ENCODE peak calls at places on chromosomes 7 and 10, in five cellular contexts. P is upper lobe of right lung, N is MM.1S, O is tibial artery, G is fibroblast of villous mesenchyme. T is an unnamed sample.

GRCh38 chr10:132397036-132397541 is at the start of gene PWWP2B:
- DNase-seq in O (no peak), N (peak; percentile 39), G (peak; percentile 49), P (peak; percentile 87), T (peak; percentile 77)

GRCh38 chr10:72557362-72557761 is 68.5 kb downstream of the MICU1 start:
- DNase-seq in O (no peak), P (no peak), N (no peak), G (peak; percentile 75), T (no peak)

GRCh38 chr7:50953303-50953702 is 170.6 kb upstream of the GRB10 start:
- DNase-seq in G (peak; percentile 49), O (no peak), N (no peak), P (no peak), T (no peak)

GRCh38 chr10:10794776-10795175 is 222.9 kb upstream of the CELF2 start:
- DNase-seq in O (no peak), P (no peak), G (peak; percentile 96), N (no peak), T (no peak)

GRCh38 chr7:5426226-5426475 is 2.5 kb upstream of the TNRC18 start:
- DNase-seq in P (no peak), O (no peak), N (no peak), G (peak; percentile 83), T (no peak)

GRCh38 chr10:74058658-74059057 is 60.7 kb downstream of the VCL start:
- DNase-seq in O (no peak), P (no peak), N (peak; percentile 29), G (no peak), T (no peak)

GRCh38 chr7:140767418-140767817 is 70.9 kb downstream of the NDUFB2 start:
- DNase-seq in G (no peak), P (no peak), N (no peak), O (no peak), T (no peak)

GRCh38 chr7:94654764-94655561 is 970 bp downstream of the SGCE start:
- DNase-seq in G (peak; percentile 62), O (peak; percentile 58), N (peak; percentile 71), P (no peak), T (no peak)

GRCh38 chr10:43216931-43217562 is 49.8 kb downstream of the RASGEF1A start:
- DNase-seq in O (no peak), P (peak; percentile 52), G (no peak), N (no peak), T (no peak)

GRCh38 chr7:148503900-148504487 is 86.6 kb upstream of the C7orf33 start:
- DNase-seq in G (peak; percentile 43), O (no peak), P (no peak), N (peak; percentile 66), T (no peak)

GRCh38 chr10:17120711-17121110 is 8.9 kb downstream of the CUBN start:
- DNase-seq in N (no peak), G (peak; percentile 43), O (no peak), P (no peak), T (no peak)

GRCh38 chr10:8596929-8597472 is 542.5 kb downstream of the GATA3 start:
- DNase-seq in P (no peak), N (no peak), O (no peak), G (no peak), T (no peak)

GRCh38 chr10:68184546-68184945 is 47.4 kb downstream of the ATOH7 start:
- DNase-seq in P (no peak), N (no peak), G (no peak), O (no peak), T (no peak)

GRCh38 chr7:3193721-3194120 is 107.3 kb upstream of the SDK1 start:
- DNase-seq in G (no peak), O (no peak), P (no peak), N (no peak), T (no peak)

GRCh38 chr7:129041142-129041928 is 13.6 kb downstream of the TNPO3 start:
- DNase-seq in N (no peak), G (no peak), O (no peak), P (no peak), T (no peak)

GRCh38 chr7:22989646-22990587 is 24.0 kb downstream of the HYCC1 start:
- DNase-seq in N (no peak), P (no peak), O (no peak), G (peak; percentile 72), T (no peak)

GRCh38 chr7:151793531-151793935 is 83.4 kb downstream of the PRKAG2 start:
- DNase-seq in N (no peak), P (peak; percentile 90), G (no peak), O (peak; percentile 86), T (no peak)

GRCh38 chr10:119526606-119527592 is 15.6 kb downstream of the RGS10 start:
- DNase-seq in G (no peak), O (peak; percentile 34), P (no peak), N (no peak), T (no peak)

GRCh38 chr10:118047363-118047719 is 600 bp upstream of the RAB11FIP2 start:
- DNase-seq in G (no peak), P (peak; percentile 57), O (peak; percentile 69), N (no peak), T (peak; percentile 6)

GRCh38 chr7:118003438-118003837 is 130.2 kb upstream of the CTTNBP2 start:
- DNase-seq in P (no peak), N (no peak), G (no peak), O (no peak), T (no peak)

GRCh38 chr7:105760549-105761447 is 115.6 kb downstream of the ATXN7L1 start:
- DNase-seq in O (no peak), N (no peak), P (no peak), G (peak; percentile 35), T (no peak)

GRCh38 chr7:87456247-87456646 is 19.2 kb downstream of the ABCB4 start:
- DNase-seq in G (no peak), P (no peak), N (no peak), O (no peak), T (no peak)

GRCh38 chr10:60707841-60708240 is 70.4 kb upstream of the CDK1 start:
- DNase-seq in O (no peak), P (no peak), N (no peak), G (no peak), T (no peak)

GRCh38 chr7:47464266-47464665 is 117.6 kb downstream of the TNS3 start:
- DNase-seq in N (no peak), O (no peak), P (no peak), G (no peak), T (no peak)

GRCh38 chr10:31129261-31129660 is 97.6 kb upstream of the ZNF438 start:
- DNase-seq in O (peak; percentile 82), G (peak; percentile 90), P (no peak), N (no peak), T (no peak)

GRCh38 chr10:27822286-27822685 is 76.7 kb upstream of the MKX start:
- DNase-seq in N (no peak), G (no peak), P (no peak), O (no peak), T (no peak)

GRCh38 chr7:29987083-29987482 is 2.5 kb downstream of the SCRN1 start:
- DNase-seq in G (peak; percentile 53), O (no peak), P (no peak), N (no peak), T (peak; percentile 25)

GRCh38 chr7:111198255-111198654 is 107.3 kb downstream of the LRRN3 start:
- DNase-seq in P (no peak), G (peak; percentile 97), O (no peak), N (no peak), T (no peak)

DNA sequence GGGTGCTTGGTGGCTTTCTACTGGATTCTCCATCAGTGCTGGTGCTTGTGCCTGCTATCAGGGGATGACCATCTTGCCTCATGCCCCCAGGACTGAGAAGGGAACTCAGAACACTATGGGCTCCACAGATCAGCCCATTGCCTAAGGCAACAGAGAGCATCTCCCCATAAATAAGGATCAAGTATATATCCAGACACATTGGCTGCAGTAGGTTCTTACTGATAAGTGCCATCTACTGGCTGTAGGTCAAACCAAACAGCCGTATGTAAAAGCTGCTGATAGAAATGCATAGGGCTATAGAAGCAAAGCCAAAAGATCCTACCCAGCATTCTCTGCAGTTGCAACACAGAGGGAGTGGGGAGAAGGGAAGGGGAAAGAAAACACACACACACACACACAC is 153.7 kb downstream of the CDK14 start:
- DNase-seq in N (peak; percentile 44), G (peak; percentile 36), P (no peak), O (no peak), T (peak; percentile 33)
- TF ChIP-seq CTCF in N (peak; percentile 48), G (peak; percentile 37), P (no peak), O (no peak), T (peak; percentile 47)

DNA sequence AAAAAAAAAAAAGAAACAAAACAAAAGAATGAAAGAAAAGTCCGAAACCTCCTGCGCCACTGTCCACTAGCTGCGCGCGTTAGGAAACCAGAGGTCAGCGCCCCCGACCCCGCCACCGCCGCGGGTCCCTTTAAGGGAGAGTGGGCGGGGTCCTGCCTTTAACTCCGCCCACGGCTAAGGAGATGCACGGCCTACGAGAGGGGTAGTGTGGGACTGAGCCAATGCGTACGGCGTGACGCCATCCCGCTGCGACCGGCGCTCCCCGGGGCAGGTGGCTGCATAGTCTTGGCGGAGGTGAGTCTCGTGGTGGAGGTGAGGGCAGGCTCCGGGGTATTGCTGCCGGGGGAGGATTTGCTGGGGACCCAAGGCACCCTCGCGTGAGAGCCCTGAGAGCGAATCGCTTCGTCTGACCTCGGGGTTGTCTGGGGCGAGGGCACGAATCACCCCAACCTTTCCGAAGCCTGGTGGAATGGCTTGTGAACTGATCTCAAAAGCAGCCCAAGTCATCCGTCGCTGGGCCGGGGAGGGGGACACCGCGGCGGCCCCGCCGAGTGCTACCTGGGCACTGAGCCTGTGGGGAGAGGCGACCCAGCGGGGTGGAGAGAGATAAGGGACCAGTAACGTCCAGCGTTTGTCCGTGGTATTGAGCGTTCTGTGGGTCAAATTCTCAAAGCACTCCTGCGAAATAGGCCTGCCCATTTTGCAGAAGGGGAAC is at the start of gene MRPS17:
- DNase-seq in P (peak; percentile 97), G (peak; percentile 83), O (peak; percentile 93), N (peak; percentile 93), T (peak; percentile 97)
- TF ChIP-seq CTCF in P (no peak), G (no peak), O (peak; percentile 13), N (no peak), T (no peak)

GRCh38 chr7:37833818-37834146 is 14.6 kb upstream of the NME8 start:
- DNase-seq in N (no peak), P (no peak), G (no peak), O (no peak), T (no peak)

GRCh38 chr7:37832194-37832593 is 16.2 kb upstream of the NME8 start:
- DNase-seq in P (peak; percentile 78), O (peak; percentile 84), G (peak; percentile 11), N (no peak), T (peak; percentile 22)

GRCh38 chr7:37831214-37831613 is 17.2 kb upstream of the NME8 start:
- DNase-seq in O (no peak), N (no peak), P (no peak), G (no peak), T (no peak)

DNA sequence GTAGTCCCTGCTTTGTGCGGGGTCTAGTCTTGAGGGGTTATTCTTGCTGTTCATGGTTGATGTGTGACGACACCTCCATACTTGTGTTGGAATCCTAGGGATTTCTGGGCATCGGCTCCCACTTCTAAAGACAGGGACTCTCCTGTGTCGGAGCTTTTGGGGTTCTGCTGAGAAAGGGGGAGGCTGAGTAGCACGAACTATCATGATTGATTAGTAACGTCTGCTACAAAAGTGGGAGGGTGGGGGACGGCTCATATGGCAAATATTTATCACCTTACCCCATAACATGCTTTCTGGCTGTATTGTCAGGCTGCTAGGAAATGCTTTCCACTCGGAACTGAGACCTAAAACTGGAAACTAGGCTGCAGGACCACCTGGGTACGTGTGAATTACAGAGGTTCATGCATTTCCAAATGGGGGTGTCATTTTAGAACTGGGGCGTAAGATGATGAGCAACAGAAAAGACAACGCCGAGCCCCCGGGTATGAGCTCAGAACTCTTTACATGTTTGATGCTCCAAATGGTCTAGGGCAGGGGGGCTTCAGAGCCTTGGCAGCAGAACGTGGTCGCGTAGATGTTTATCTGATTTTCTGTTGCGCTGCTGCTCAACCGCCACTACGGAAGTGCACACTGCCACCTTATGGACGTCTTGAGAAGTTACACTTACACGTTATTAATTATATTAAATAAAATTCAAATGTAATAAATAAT is 15.1 kb upstream of the NME8 start:
- DNase-seq in N (peak; percentile 68), G (peak; percentile 39), P (no peak), O (no peak), T (peak; percentile 40)
- TF ChIP-seq CTCF in N (peak; percentile 46), G (peak; percentile 61), P (peak; percentile 70), O (peak; percentile 61), T (peak; percentile 58)

GRCh38 chr10:96789571-96790108 is 42.5 kb upstream of the LCOR start:
- DNase-seq in G (peak; percentile 39), N (peak; percentile 59), O (no peak), P (no peak), T (peak; percentile 65)
- TF ChIP-seq CTCF in G (peak; percentile 75), N (peak; percentile 64), O (no peak), P (no peak), T (no peak)